ENCODE peak calls at places on chromosomes 12 and 14, in seven cellular contexts. K is spleen; X is activated CD8-positive, alpha-beta T cell treated with anti-CD3 and anti-CD28 coated beads, Interleukin-2, amount 10 ng/mL, durations not matched to agents 7 days and 5 days; V is activated T-cell treated with anti-CD3 and anti-CD28 coated beads, Interleukin-2, amount 50 U/mL, for 72 hours; F is epithelial cell of esophagus; H is H9; A is fibroblast of the conjunctiva. B is an unnamed sample.

GRCh38 chr14:67863223-67863622 is 43.6 kb downstream of the RAD51B start:
- DNase-seq in K (no peak), X (no peak), V (no peak), F (peak), H (no peak), A (no peak), B (no peak)

GRCh38 chr12:14841761-14842160 is 1.6 kb downstream of the ART4 start:
- DNase-seq in K (no peak), X (no peak), V (no peak), F (peak), H (no peak), A (no peak), B (no peak)

GRCh38 chr14:50038398-50039119 is 77.8 kb downstream of the VCPKMT start:
- DNase-seq in K (no peak), X (peak), V (peak), F (peak), H (no peak), A (peak), B (peak)

GRCh38 chr12:54586620-54587019 is 1.8 kb downstream of the PPP1R1A start:
- DNase-seq in K (no peak), X (no peak), V (no peak), F (no peak), H (no peak), A (no peak), B (no peak)

GRCh38 chr14:76261371-76261811 is 109.7 kb downstream of the GPATCH2L start:
- DNase-seq in K (no peak), X (no peak), V (no peak), F (no peak), H (no peak), A (no peak), B (peak)

GRCh38 chr14:103847954-103848719 is 762 bp upstream of the PPP1R13B start:
- DNase-seq in K (peak), X (no peak), V (no peak), F (no peak), H (peak), A (no peak), B (peak)

GRCh38 chr12:113757223-113758002 is 208.7 kb downstream of the RBM19 start:
- DNase-seq in K (no peak), X (no peak), V (no peak), F (peak), H (peak), A (no peak), B (no peak)

GRCh38 chr12:28014196-28014595 is 41.7 kb upstream of the PTHLH start:
- DNase-seq in K (no peak), X (no peak), V (no peak), F (no peak), H (no peak), A (no peak), B (no peak)

GRCh38 chr12:115349711-115350110 is 665.7 kb upstream of the TBX3 start:
- DNase-seq in K (no peak), X (no peak), V (no peak), F (no peak), H (no peak), A (no peak), B (no peak)

GRCh38 chr14:30673071-30673470 is 51.0 kb downstream of the SCFD1 start:
- DNase-seq in K (no peak), X (no peak), V (no peak), F (no peak), H (no peak), A (no peak), B (no peak)

GRCh38 chr12:103840399-103840880 is 594 bp downstream of the NT5DC3 start:
- DNase-seq in K (peak), X (no peak), V (peak), F (peak), H (no peak), A (no peak), B (peak)

GRCh38 chr12:132687211-132688164 is at the start of the genes POLE and PXMP2:
- DNase-seq in K (peak), X (peak), V (peak), F (peak), H (peak), A (peak), B (peak)

GRCh38 chr14:91482278-91483023 is 27.7 kb downstream of the PPP4R3A start:
- DNase-seq in K (no peak), X (no peak), V (no peak), F (no peak), H (no peak), A (peak), B (no peak)

GRCh38 chr14:77040995-77041744 is 12.7 kb upstream of the IRF2BPL start:
- DNase-seq in K (no peak), X (no peak), V (peak), F (no peak), H (no peak), A (no peak), B (no peak)

GRCh38 chr14:90849787-90850444 is 33.7 kb upstream of the TTC7B start:
- DNase-seq in K (no peak), X (no peak), V (no peak), F (no peak), H (no peak), A (no peak), B (no peak)

GRCh38 chr12:27525373-27525772 is 1.4 kb downstream of the PPFIBP1 start:
- DNase-seq in K (no peak), X (no peak), V (no peak), F (peak), H (peak), A (no peak), B (no peak)

GRCh38 chr12:75750950-75751349 is 239.5 kb upstream of the KRR1 start:
- DNase-seq in K (no peak), X (no peak), V (no peak), F (no peak), H (no peak), A (peak), B (no peak)

GRCh38 chr14:95774265-95775160 is 60.6 kb upstream of the TCL1A start:
- DNase-seq in K (no peak), X (peak), V (peak), F (peak), H (peak), A (peak), B (peak)

GRCh38 chr14:54629183-54629582 is 62.3 kb downstream of the SAMD4A start:
- DNase-seq in K (no peak), X (no peak), V (no peak), F (no peak), H (no peak), A (no peak), B (no peak)

GRCh38 chr12:124315316-124315924 is 20.5 kb downstream of the RFLNA start:
- DNase-seq in K (no peak), X (no peak), V (no peak), F (no peak), H (no peak), A (no peak), B (no peak)

GRCh38 chr12:124293286-124294003 is 1.4 kb upstream of the RFLNA start:
- DNase-seq in K (peak), X (no peak), V (no peak), F (no peak), H (no peak), A (no peak), B (no peak)

B was measured in K562.